ENCODE peak calls at places on chromosomes 13 and 19, in five cellular contexts. K is WTC11, E is posterior cingulate gyrus, Y is coronary artery, G is GM18507. P is an unnamed sample.

GRCh38 chr13:49022472-49023144 is 46.9 kb downstream of the FNDC3A start:
- DNase-seq in Y (no peak), G (no peak), K (no peak), E (no peak), P (no peak)

GRCh38 chr13:99768986-99769385 is 202.6 kb downstream of the ZIC5 start:
- DNase-seq in Y (no peak), G (no peak), E (no peak), K (no peak), P (no peak)

GRCh38 chr19:29769997-29770396 is 41.8 kb upstream of the CCNE1 start:
- DNase-seq in K (no peak), Y (no peak), G (no peak), E (no peak), P (no peak)

GRCh38 chr13:20127563-20128458 is 33.0 kb downstream of the GJA3 start:
- DNase-seq in Y (peak; percentile 84), K (peak; percentile 64), G (no peak), E (peak; percentile 63), P (peak; percentile 67)

GRCh38 chr19:41552558-41552957 is 23.4 kb upstream of the CEACAM21 start:
- DNase-seq in E (no peak), Y (no peak), G (no peak), K (no peak), P (no peak)

GRCh38 chr13:55727683-55728082 is 1413.0 kb upstream of the PRR20A start:
- DNase-seq in G (no peak), E (no peak), K (no peak), Y (no peak), P (no peak)

GRCh38 chr19:10602330-10603083 is 15.4 kb upstream of the AP1M2 start:
- DNase-seq in E (peak; percentile 84), K (peak; percentile 91), Y (peak; percentile 88), G (peak; percentile 93), P (peak; percentile 90)

GRCh38 chr13:26508885-26509284 is 48.6 kb upstream of the WASF3 start:
- DNase-seq in K (no peak), Y (peak; percentile 80), G (no peak), E (no peak), P (no peak)

GRCh38 chr19:3096902-3097326 is 2.8 kb downstream of the GNA11 start:
- DNase-seq in Y (no peak), K (no peak), E (no peak), G (no peak), P (no peak)

GRCh38 chr13:50589139-50589538 is 254.4 kb downstream of the DLEU7 start:
- DNase-seq in Y (no peak), G (no peak), E (no peak), K (no peak), P (peak; percentile 23)

GRCh38 chr13:42497798-42498197 is 76.2 kb upstream of the TNFSF11 start:
- DNase-seq in G (peak; percentile 40), Y (no peak), E (no peak), K (no peak), P (no peak)

GRCh38 chr19:33266971-33267484 is 35.3 kb downstream of the CEBPA start:
- DNase-seq in G (no peak), E (no peak), K (no peak), Y (no peak), P (no peak)

GRCh38 chr13:105630411-105630810 is 905.1 kb downstream of the EFNB2 start:
- DNase-seq in E (no peak), K (no peak), Y (no peak), G (no peak), P (no peak)